ENCODE peak calls at places on chromosomes 6 and 20, in five cellular contexts. N, U, I, V and X are unnamed samples.

GRCh38 chr6:45327956-45328522 is at the start of gene RUNX2:
- DNase-seq in N (no peak), U (peak; percentile 47), I (no peak), V (peak; percentile 58), X (peak; percentile 74)

GRCh38 chr20:34632870-34633452 is 43.9 kb downstream of the PIGU start:
- DNase-seq in U (no peak), N (no peak), V (peak; percentile 5), I (no peak), X (no peak)

GRCh38 chr6:1538348-1538747 is 71.4 kb upstream of the FOXC1 start:
- DNase-seq in V (no peak), I (no peak), N (no peak), U (no peak), X (no peak)

GRCh38 chr20:48599106-48599747 is 228.6 kb downstream of the PREX1 start:
- DNase-seq in U (no peak), V (no peak), N (no peak), I (no peak), X (no peak)

GRCh38 chr6:28585335-28585734 is 59.7 kb downstream of the GPX5 start:
- DNase-seq in U (no peak), I (no peak), V (no peak), N (no peak), X (peak; percentile 33)

GRCh38 chr20:54082100-54082499 is 11.7 kb upstream of the BCAS1 start:
- DNase-seq in I (no peak), U (no peak), N (no peak), V (no peak), X (no peak)

GRCh38 chr6:132188865-132189264 is 212.4 kb downstream of the MOXD1 start:
- DNase-seq in V (no peak), U (peak; percentile 72), I (no peak), N (no peak), X (peak; percentile 66)

GRCh38 chr20:61445741-61446140 is 193.7 kb downstream of the CDH4 start:
- DNase-seq in N (no peak), V (no peak), U (no peak), I (no peak), X (no peak)

GRCh38 chr6:112253505-112253841 is 894 bp downstream of the LAMA4 start:
- DNase-seq in U (no peak), I (no peak), N (no peak), V (peak; percentile 73), X (peak; percentile 39)

GRCh38 chr6:112882381-112882780 is 535.3 kb downstream of the RFPL4B start:
- DNase-seq in N (no peak), U (no peak), V (no peak), I (no peak), X (no peak)

GRCh38 chr20:19785173-19785799 is 27.2 kb downstream of the RIN2 start:
- DNase-seq in V (no peak), U (peak; percentile 81), N (no peak), I (no peak), X (peak; percentile 64)

GRCh38 chr20:5364997-5365597 is 48.3 kb upstream of the PROKR2 start:
- DNase-seq in U (peak; percentile 58), V (no peak), N (no peak), I (no peak), X (peak; percentile 54)

GRCh38 chr20:40563296-40563950 is 125.6 kb downstream of the MAFB start:
- DNase-seq in V (no peak), I (no peak), N (no peak), U (peak; percentile 23), X (peak; percentile 33)

GRCh38 chr6:149560736-149561135 is 5.4 kb upstream of the GINM1 start:
- DNase-seq in V (peak; percentile 76), N (no peak), I (peak; percentile 8), U (no peak), X (peak; percentile 30)

GRCh38 chr6:74579794-74580193 is 626.1 kb downstream of the COL12A1 start:
- DNase-seq in U (no peak), N (no peak), I (no peak), V (no peak), X (no peak)

GRCh38 chr20:17531537-17532025 is 402 bp upstream of the BFSP1 start:
- DNase-seq in I (no peak), N (no peak), U (no peak), V (no peak), X (no peak)

GRCh38 chr6:98944598-98945011 is 3.1 kb downstream of the FBXL4 start:
- DNase-seq in I (no peak), U (peak; percentile 89), V (no peak), N (no peak), X (peak; percentile 63)

GRCh38 chr6:128508588-128509296 is 11.7 kb downstream of the PTPRK start:
- DNase-seq in V (no peak), N (no peak), I (no peak), U (peak; percentile 86), X (peak; percentile 93)

GRCh38 chr6:45959534-45960195 is 56.0 kb downstream of the CLIC5 start:
- DNase-seq in I (no peak), V (no peak), N (no peak), U (peak; percentile 27), X (peak; percentile 18)

GRCh38 chr20:37656945-37657344 is 36.9 kb upstream of the CTNNBL1 start:
- DNase-seq in U (no peak), V (no peak), N (no peak), I (no peak), X (no peak)

GRCh38 chr20:60222497-60222896 is 264.3 kb downstream of the CDH26 start:
- DNase-seq in U (no peak), V (no peak), I (no peak), N (no peak), X (no peak)

GRCh38 chr6:154474636-154475428 is 35.7 kb downstream of the CNKSR3 start:
- DNase-seq in V (peak; percentile 24), I (no peak), N (no peak), U (peak; percentile 56), X (peak; percentile 90)

GRCh38 chr6:40962241-40962640 is 76.8 kb downstream of the UNC5CL start:
- DNase-seq in U (peak; percentile 58), I (no peak), V (no peak), N (no peak), X (peak; percentile 94)

GRCh38 chr6:103183831-103184411 is 1675.8 kb downstream of the HACE1 start:
- DNase-seq in N (no peak), V (peak; percentile 83), I (no peak), U (no peak), X (no peak)

GRCh38 chr6:123415844-123416468 is 220.8 kb downstream of the TRDN start:
- DNase-seq in N (no peak), V (peak; percentile 83), I (no peak), U (peak; percentile 44), X (peak; percentile 63)

GRCh38 chr20:25012616-25013189 is 20.2 kb upstream of the APMAP start:
- DNase-seq in V (peak; percentile 29), I (no peak), U (no peak), N (no peak), X (no peak)

GRCh38 chr6:37565267-37566208 is 65.8 kb upstream of the CCDC167 start:
- DNase-seq in V (peak; percentile 95), I (no peak), N (no peak), U (no peak), X (no peak)

GRCh38 chr6:19434065-19434464 is 403.1 kb upstream of the ID4 start:
- DNase-seq in I (no peak), U (no peak), V (no peak), N (no peak), X (no peak)

GRCh38 chr6:142045380-142046270 is 87.1 kb upstream of the GJE1 start:
- DNase-seq in N (no peak), I (no peak), U (peak; percentile 38), V (no peak), X (peak; percentile 48)